ENCODE peak calls at places on chromosome 10, in nine cellular contexts. W is pancreas, O is left ventricle myocardium inferior, D is neural progenitor cell, U is upper lobe of left lung, G is body of pancreas, T is heart right ventricle, N is chondrocyte, A is bronchial epithelial cell. Z is an unnamed sample.

GRCh38 chr10:101561068-101561915 is 26.8 kb downstream of the POLL start:
- DNase-seq in W (no peak), O (no peak), D (no peak), U (no peak), G (no peak), T (no peak), N (no peak), A (no peak), Z (no peak)

GRCh38 chr10:61974611-61975010 is 73.1 kb downstream of the ARID5B start:
- DNase-seq in W (no peak), O (peak), D (no peak), U (no peak), G (peak), T (peak), N (no peak), A (no peak), Z (peak)

GRCh38 chr10:63256047-63256773 is 123.1 kb downstream of the NRBF2 start:
- DNase-seq in W (no peak), O (no peak), D (no peak), U (no peak), G (no peak), T (no peak), N (no peak), A (no peak), Z (no peak)

GRCh38 chr10:64458341-64458740 is 937.1 kb downstream of the REEP3 start:
- DNase-seq in W (no peak), O (no peak), D (no peak), U (no peak), G (no peak), T (no peak), N (no peak), A (no peak), Z (no peak)

GRCh38 chr10:108454793-108455192 is 1290.3 kb upstream of the SORCS1 start:
- DNase-seq in W (no peak), O (no peak), D (no peak), U (no peak), G (no peak), T (no peak), N (no peak), A (no peak), Z (no peak)

GRCh38 chr10:27745719-27746363 is at the start of gene MKX:
- DNase-seq in W (peak), O (peak), D (peak), U (no peak), G (peak), T (no peak), N (peak), A (no peak), Z (peak)

GRCh38 chr10:20890009-20890408 is 7.1 kb downstream of the NEBL start:
- DNase-seq in W (no peak), O (no peak), D (no peak), U (no peak), G (no peak), T (no peak), N (no peak), A (peak), Z (no peak)

GRCh38 chr10:117047947-117048346 is 43.0 kb upstream of the SHTN1 start:
- DNase-seq in W (no peak), O (no peak), D (no peak), U (no peak), G (no peak), T (no peak), N (no peak), A (no peak), Z (no peak)

GRCh38 chr10:96850825-96851224 is 18.7 kb downstream of the LCOR start:
- DNase-seq in W (no peak), O (no peak), D (no peak), U (no peak), G (no peak), T (no peak), N (no peak), A (peak), Z (no peak)

GRCh38 chr10:31004611-31005193 is 27.0 kb downstream of the ZNF438 start:
- DNase-seq in W (no peak), O (no peak), D (no peak), U (no peak), G (no peak), T (no peak), N (no peak), A (peak), Z (no peak)

GRCh38 chr10:119443970-119444660 is 98.4 kb downstream of the RGS10 start:
- DNase-seq in W (no peak), O (no peak), D (no peak), U (no peak), G (no peak), T (no peak), N (no peak), A (no peak), Z (no peak)
- TF ChIP-seq CTCF in W (no peak), O (no peak), D (no peak), U (no peak), G (no peak), T (no peak), N (no peak), A (no peak), Z (no peak)

GRCh38 chr10:12656518-12657142 is 307.3 kb downstream of the CAMK1D start:
- DNase-seq in W (no peak), O (no peak), D (peak), U (no peak), G (no peak), T (no peak), N (no peak), A (peak), Z (no peak)
- TF ChIP-seq CTCF in W (peak), O (peak), D (peak), U (peak), G (peak), T (peak), N (peak), A (peak), Z (peak)

GRCh38 chr10:78025685-78026364 is 3.5 kb downstream of the POLR3A start:
- DNase-seq in W (no peak), O (no peak), D (no peak), U (no peak), G (no peak), T (no peak), N (no peak), A (peak), Z (no peak)

GRCh38 chr10:78029294-78030226 is at the start of gene POLR3A:
- DNase-seq in W (peak), O (peak), D (peak), U (peak), G (peak), T (peak), N (peak), A (peak), Z (peak)

GRCh38 chr10:78023741-78024140 is 5.6 kb downstream of the POLR3A start:
- DNase-seq in W (no peak), O (no peak), D (no peak), U (no peak), G (no peak), T (no peak), N (no peak), A (no peak), Z (no peak)

GRCh38 chr10:78033623-78034470 is at the start of gene RPS24:
- DNase-seq in W (peak), O (peak), D (peak), U (peak), G (peak), T (peak), N (no peak), A (peak), Z (peak)

GRCh38 chr10:78028438-78029293 is 649 bp downstream of the POLR3A start:
- DNase-seq in W (no peak), O (no peak), D (peak), U (peak), G (peak), T (peak), N (no peak), A (peak), Z (no peak)
- TF ChIP-seq CTCF in W (no peak), O (no peak), D (peak), U (no peak), G (no peak), T (no peak), N (no peak), A (no peak), Z (no peak)

DNA sequence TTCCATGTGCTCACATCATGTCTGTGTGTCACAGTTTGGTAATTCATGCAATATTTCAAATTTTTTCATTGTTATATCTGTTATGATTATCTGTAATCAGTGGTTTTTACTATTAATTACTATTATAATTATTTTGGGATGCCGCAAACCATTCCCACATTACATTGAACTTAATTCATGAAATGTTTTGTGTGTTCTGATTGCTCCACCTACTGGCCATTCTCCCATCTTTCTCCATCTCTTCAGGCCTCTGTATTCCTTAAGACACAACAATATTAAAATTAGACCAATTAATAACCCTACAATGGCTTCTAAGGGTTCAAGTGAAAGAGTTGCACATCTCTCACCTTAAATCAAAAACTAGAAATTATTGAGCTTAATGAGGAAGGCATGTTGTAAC is 398.5 kb downstream of the PCDH15 start:
- DNase-seq in W (no peak), O (no peak), D (peak), U (no peak), G (no peak), T (no peak), N (no peak), A (peak), Z (no peak)
- TF ChIP-seq CTCF in W (no peak), O (peak), D (peak), U (no peak), G (peak), T (no peak), N (peak), A (peak), Z (no peak)

DNA sequence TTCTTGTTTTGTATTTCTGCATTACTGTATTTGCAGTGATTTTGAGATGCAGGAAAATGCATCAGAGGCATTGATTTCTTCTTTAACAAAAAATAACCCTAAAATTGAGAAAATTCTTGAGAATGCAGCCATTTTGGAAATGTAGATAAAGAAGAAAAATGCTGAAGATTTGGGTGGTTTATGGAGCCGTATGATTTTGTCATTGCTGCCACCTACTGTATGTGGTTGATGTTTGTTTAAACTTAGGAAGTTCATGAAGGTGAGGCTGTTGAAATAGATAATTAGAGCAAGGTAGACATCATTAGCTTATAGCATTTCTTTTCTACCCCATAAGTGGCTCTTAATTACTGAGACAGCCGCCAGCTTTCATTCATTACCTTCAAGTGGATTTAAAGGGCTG is 92.1 kb upstream of the SAMD8 start:
- DNase-seq in W (no peak), O (no peak), D (no peak), U (no peak), G (no peak), T (no peak), N (no peak), A (peak), Z (no peak)
- TF ChIP-seq CTCF in W (no peak), O (peak), D (peak), U (peak), G (peak), T (no peak), N (peak), A (peak), Z (peak)

DNA sequence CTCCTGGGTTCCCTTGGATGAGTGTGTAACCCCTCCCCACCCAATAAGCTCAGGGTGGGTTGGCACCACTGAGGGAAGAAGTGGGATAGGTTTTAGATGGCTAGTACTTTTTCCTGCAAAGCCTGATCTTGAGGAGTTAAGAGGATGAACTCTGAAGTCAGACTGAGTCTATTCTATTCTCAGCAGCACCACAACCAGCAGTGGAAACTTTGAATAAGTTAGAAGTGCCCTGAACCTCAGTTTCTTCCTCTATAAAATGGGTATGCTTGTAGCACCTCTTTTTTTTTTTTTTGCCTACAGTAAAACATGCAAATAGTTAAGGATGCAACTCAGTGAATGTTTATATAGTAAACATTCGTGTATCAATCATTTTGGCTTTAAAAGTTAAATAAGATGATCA is 7.1 kb downstream of the NKX2-3 start:
- DNase-seq in W (no peak), O (no peak), D (no peak), U (no peak), G (no peak), T (no peak), N (no peak), A (no peak), Z (no peak)
- TF ChIP-seq CTCF in W (no peak), O (no peak), D (no peak), U (no peak), G (no peak), T (no peak), N (no peak), A (no peak), Z (no peak)

GRCh38 chr10:23291551-23292334 is 52.9 kb downstream of the C10orf67 start:
- DNase-seq in W (peak), O (no peak), D (no peak), U (no peak), G (peak), T (no peak), N (no peak), A (no peak), Z (no peak)

GRCh38 chr10:23293973-23294372 is 50.6 kb downstream of the C10orf67 start:
- DNase-seq in W (no peak), O (no peak), D (peak), U (no peak), G (no peak), T (no peak), N (no peak), A (no peak), Z (no peak)

GRCh38 chr10:23293145-23293724 is 51.4 kb downstream of the C10orf67 start:
- DNase-seq in W (no peak), O (no peak), D (peak), U (no peak), G (peak), T (no peak), N (no peak), A (peak), Z (no peak)

DNA sequence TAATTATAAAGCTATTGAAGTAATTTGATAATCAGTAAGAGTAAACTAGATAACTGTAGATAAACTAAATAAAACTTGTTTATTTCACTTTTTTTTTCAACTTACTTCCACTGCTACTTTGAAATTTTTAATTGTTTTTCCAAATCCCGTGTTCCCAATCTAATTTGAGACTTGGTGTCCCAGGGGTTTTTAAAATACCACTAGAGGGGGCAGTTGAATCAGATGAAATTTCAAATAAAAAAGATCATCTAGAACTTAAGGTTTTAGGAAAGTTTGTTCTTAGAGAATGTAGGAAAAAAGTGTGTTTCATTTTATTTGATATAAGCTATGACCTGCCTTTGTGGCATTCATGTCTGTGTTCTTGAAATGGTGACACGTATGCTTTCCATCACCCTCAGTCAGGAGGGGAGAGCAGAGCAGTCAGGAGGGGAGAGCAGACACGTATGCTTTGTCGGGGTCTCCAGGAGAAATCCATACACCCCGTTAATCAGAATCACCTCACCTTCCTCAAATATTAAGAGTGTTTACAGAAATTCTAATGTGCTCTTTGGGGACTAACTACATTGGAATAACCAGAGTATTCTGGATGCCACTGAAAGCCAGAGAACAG is 49.9 kb downstream of the C10orf67 start:
- DNase-seq in W (no peak), O (no peak), D (peak), U (no peak), G (no peak), T (no peak), N (no peak), A (peak), Z (no peak)
- TF ChIP-seq CTCF in W (peak), O (peak), D (peak), U (no peak), G (peak), T (peak), N (peak), A (peak), Z (no peak)

GRCh38 chr10:105952153-105952552 is 1212.4 kb downstream of the SORCS1 start:
- DNase-seq in W (no peak), O (no peak), D (peak), U (peak), G (peak), T (no peak), N (no peak), A (peak), Z (no peak)

GRCh38 chr10:105953056-105953455 is 1211.5 kb downstream of the SORCS1 start:
- DNase-seq in W (no peak), O (no peak), D (no peak), U (no peak), G (no peak), T (no peak), N (no peak), A (no peak), Z (no peak)

DNA sequence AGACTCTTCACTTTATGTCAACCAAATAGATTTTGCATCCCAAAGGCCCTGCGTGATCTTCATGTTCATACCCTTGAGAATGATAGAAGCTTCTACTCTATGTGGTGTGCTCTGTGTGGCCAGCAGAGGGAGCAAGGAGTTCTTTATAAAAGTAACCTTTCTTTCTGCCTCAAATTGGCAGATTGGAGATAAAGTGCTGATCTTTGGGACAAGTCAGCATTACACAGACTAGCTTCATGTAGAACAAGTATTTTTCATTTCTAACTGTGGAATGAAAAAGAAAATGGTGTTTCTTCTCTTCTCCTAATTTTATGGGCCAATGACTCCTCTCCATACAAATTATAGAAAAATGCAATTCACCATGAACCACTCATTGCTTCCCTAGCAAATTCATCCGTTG is 1214.1 kb downstream of the SORCS1 start:
- DNase-seq in W (peak), O (peak), D (peak), U (peak), G (peak), T (peak), N (no peak), A (peak), Z (peak)
- TF ChIP-seq CTCF in W (peak), O (peak), D (peak), U (peak), G (peak), T (peak), N (peak), A (peak), Z (peak)

GRCh38 chr10:86710987-86711236 is 42.6 kb downstream of the LDB3 start:
- DNase-seq in W (no peak), O (no peak), D (no peak), U (no peak), G (no peak), T (no peak), N (no peak), A (no peak), Z (no peak)
- TF ChIP-seq CTCF in W (no peak), O (no peak), D (no peak), U (no peak), G (no peak), T (no peak), N (no peak), A (no peak), Z (no peak)